ENCODE peak calls at places on chromosomes 3 and 15, in eight cellular contexts. U, C, F, L, Y, Q, P and V are unnamed samples.

GRCh38 chr3:187616307-187616939 is 53.8 kb downstream of the SST start:
- DNase-seq in U (no peak), C (peak), F (no peak), L (no peak), Y (peak), Q (no peak), P (peak), V (peak)

GRCh38 chr3:53890726-53891499 is 746 bp downstream of the SELENOK start:
- DNase-seq in U (no peak), C (peak), F (no peak), L (no peak), Y (peak), Q (no peak), P (peak), V (peak)

GRCh38 chr15:101435761-101436160 is 53.7 kb downstream of the PCSK6 start:
- DNase-seq in U (no peak), C (no peak), F (no peak), L (no peak), Y (no peak), Q (no peak), P (no peak), V (no peak)

GRCh38 chr15:63218114-63218808 is 28.9 kb downstream of the RAB8B start:
- DNase-seq in U (no peak), C (no peak), F (no peak), L (no peak), Y (no peak), Q (no peak), P (no peak), V (no peak)

GRCh38 chr3:20760981-20761380 is 575.0 kb upstream of the SGO1 start:
- DNase-seq in U (no peak), C (no peak), F (no peak), L (no peak), Y (no peak), Q (no peak), P (no peak), V (no peak)

GRCh38 chr3:45816544-45816943 is 20.2 kb upstream of the SLC6A20 start:
- DNase-seq in U (no peak), C (no peak), F (peak), L (peak), Y (no peak), Q (no peak), P (no peak), V (no peak)

GRCh38 chr3:157573281-157573680 is 70.1 kb upstream of the VEPH1 start:
- DNase-seq in U (no peak), C (no peak), F (no peak), L (no peak), Y (no peak), Q (no peak), P (no peak), V (no peak)

GRCh38 chr3:101070260-101071121 is 77.3 kb upstream of the ABI3BP start:
- DNase-seq in U (peak), C (peak), F (peak), L (peak), Y (no peak), Q (no peak), P (peak), V (peak)

GRCh38 chr3:194369522-194370279 is at the start of gene LRRC15:
- DNase-seq in U (no peak), C (peak), F (no peak), L (no peak), Y (peak), Q (no peak), P (peak), V (peak)

GRCh38 chr3:181888234-181888633 is 176.5 kb downstream of the SOX2 start:
- DNase-seq in U (no peak), C (no peak), F (no peak), L (no peak), Y (no peak), Q (no peak), P (no peak), V (no peak)

GRCh38 chr3:195698325-195699147 is 22.2 kb upstream of the MUC20 start:
- DNase-seq in U (no peak), C (no peak), F (no peak), L (no peak), Y (no peak), Q (no peak), P (no peak), V (no peak)

GRCh38 chr3:38039101-38039898 is at the start of gene DLEC1:
- DNase-seq in U (no peak), C (peak), F (peak), L (peak), Y (no peak), Q (peak), P (peak), V (peak)

GRCh38 chr3:69092030-69092513 is 7.3 kb downstream of the ARL6IP5 start:
- DNase-seq in U (no peak), C (no peak), F (no peak), L (no peak), Y (no peak), Q (no peak), P (peak), V (no peak)

GRCh38 chr3:9703736-9704342 is at the start of gene CPNE9:
- DNase-seq in U (no peak), C (no peak), F (no peak), L (no peak), Y (no peak), Q (no peak), P (no peak), V (no peak)

GRCh38 chr15:64837502-64837901 is 4.2 kb upstream of the PLEKHO2 start:
- DNase-seq in U (no peak), C (no peak), F (peak), L (no peak), Y (no peak), Q (no peak), P (peak), V (no peak)

GRCh38 chr3:49469037-49469875 is 811 bp upstream of the DAG1 start:
- DNase-seq in U (no peak), C (peak), F (peak), L (peak), Y (peak), Q (peak), P (peak), V (peak)

GRCh38 chr15:69525543-69525942 is 72.9 kb downstream of the RPLP1 start:
- DNase-seq in U (no peak), C (no peak), F (no peak), L (no peak), Y (no peak), Q (no peak), P (no peak), V (no peak)

GRCh38 chr15:85858586-85859375 is 64.1 kb upstream of the KLHL25 start:
- DNase-seq in U (no peak), C (peak), F (peak), L (peak), Y (peak), Q (peak), P (peak), V (peak)

GRCh38 chr3:162769559-162769958 is 1273.0 kb downstream of the OTOL1 start:
- DNase-seq in U (no peak), C (no peak), F (no peak), L (no peak), Y (no peak), Q (no peak), P (no peak), V (no peak)

GRCh38 chr3:103818800-103819199 is 1384.0 kb downstream of the ZPLD1 start:
- DNase-seq in U (no peak), C (no peak), F (no peak), L (no peak), Y (no peak), Q (no peak), P (no peak), V (no peak)

GRCh38 chr15:73685561-73685960 is 1.4 kb downstream of the CD276 start:
- DNase-seq in U (no peak), C (no peak), F (no peak), L (no peak), Y (no peak), Q (no peak), P (no peak), V (no peak)

GRCh38 chr15:64617727-64618126 is 157.3 kb downstream of the ZNF609 start:
- DNase-seq in U (no peak), C (no peak), F (no peak), L (no peak), Y (no peak), Q (no peak), P (no peak), V (no peak)

GRCh38 chr3:148075829-148076716 is 621.6 kb upstream of the AGTR1 start:
- DNase-seq in U (no peak), C (no peak), F (no peak), L (no peak), Y (peak), Q (no peak), P (no peak), V (no peak)

GRCh38 chr15:74171965-74172541 is 1.5 kb upstream of the ISLR start:
- DNase-seq in U (no peak), C (no peak), F (peak), L (no peak), Y (no peak), Q (no peak), P (peak), V (no peak)

GRCh38 chr3:120767106-120767505 is 24.6 kb downstream of the GTF2E1 start:
- DNase-seq in U (no peak), C (no peak), F (no peak), L (no peak), Y (no peak), Q (no peak), P (no peak), V (no peak)

GRCh38 chr3:168197162-168197561 is 101.4 kb upstream of the GOLIM4 start:
- DNase-seq in U (no peak), C (no peak), F (no peak), L (no peak), Y (no peak), Q (no peak), P (no peak), V (no peak)

DNA sequence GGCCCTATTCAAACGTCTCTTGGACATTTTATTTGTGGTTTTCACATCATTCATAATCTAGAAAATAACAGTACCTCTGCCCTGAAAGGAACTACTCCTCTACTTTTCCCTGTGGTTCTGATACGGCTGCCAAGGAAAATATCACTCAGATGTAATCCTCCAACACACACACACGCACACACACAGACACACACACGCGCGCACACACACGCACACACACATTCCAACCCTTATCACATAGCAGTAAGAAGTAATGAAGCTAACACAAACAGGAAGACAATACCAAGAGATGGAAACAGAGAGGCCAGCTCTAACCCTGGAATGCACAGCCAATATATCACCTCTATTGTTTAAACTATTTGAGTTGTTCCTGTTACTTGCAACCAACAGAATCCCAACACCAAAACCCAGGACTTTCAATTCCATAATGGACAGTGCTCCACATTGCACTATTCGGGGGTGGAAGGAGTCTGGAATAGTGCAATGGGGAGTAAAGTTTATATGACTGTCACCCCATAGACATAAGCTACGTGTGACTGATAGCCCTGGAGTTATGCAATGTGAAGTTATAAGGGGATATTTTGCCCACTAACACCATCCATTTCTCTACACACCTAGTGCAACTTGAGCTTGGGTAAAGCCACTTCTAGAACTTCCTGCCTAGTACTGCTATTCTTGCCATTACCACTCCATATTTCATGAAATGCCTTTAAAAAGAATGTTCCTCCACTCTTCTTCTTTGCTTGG is 71.3 kb upstream of the FNDC3B start:
- DNase-seq in U (no peak), C (no peak), F (no peak), L (no peak), Y (no peak), Q (no peak), P (no peak), V (no peak)
- TF ChIP-seq EP300 in U (no peak), C (no peak), F (no peak), L (no peak), Y (no peak), Q (no peak), P (no peak), V (no peak)

GRCh38 chr3:127064391-127065137 is 81.6 kb downstream of the PLXNA1 start:
- DNase-seq in U (no peak), C (no peak), F (peak), L (no peak), Y (peak), Q (no peak), P (no peak), V (no peak)
- TF ChIP-seq EP300 in U (no peak), C (no peak), F (no peak), L (no peak), Y (no peak), Q (no peak), P (no peak), V (no peak)

GRCh38 chr3:123871946-123872345 is 12.2 kb downstream of the MYLK start:
- DNase-seq in U (no peak), C (no peak), F (no peak), L (no peak), Y (no peak), Q (no peak), P (no peak), V (no peak)

GRCh38 chr3:123872621-123873020 is 11.5 kb downstream of the MYLK start:
- DNase-seq in U (no peak), C (no peak), F (no peak), L (no peak), Y (no peak), Q (no peak), P (no peak), V (no peak)

GRCh38 chr3:123869165-123869564 is 15.0 kb downstream of the MYLK start:
- DNase-seq in U (no peak), C (no peak), F (no peak), L (no peak), Y (no peak), Q (no peak), P (no peak), V (no peak)

GRCh38 chr3:123864706-123865105 is 19.4 kb downstream of the MYLK start:
- DNase-seq in U (no peak), C (no peak), F (no peak), L (no peak), Y (no peak), Q (no peak), P (no peak), V (no peak)

GRCh38 chr3:123870033-123870432 is 14.1 kb downstream of the MYLK start:
- DNase-seq in U (no peak), C (no peak), F (no peak), L (no peak), Y (no peak), Q (no peak), P (no peak), V (no peak)
- TF ChIP-seq EP300 in U (no peak), C (no peak), F (no peak), L (no peak), Y (no peak), Q (no peak), P (no peak), V (no peak)

GRCh38 chr3:127442551-127442950 is 148.0 kb downstream of the TPRA1 start:
- DNase-seq in U (no peak), C (peak), F (peak), L (no peak), Y (no peak), Q (no peak), P (peak), V (no peak)
- TF ChIP-seq EP300 in U (no peak), C (no peak), F (no peak), L (no peak), Y (no peak), Q (no peak), P (no peak), V (no peak)

GRCh38 chr15:20344601-20345400 is 196.8 kb downstream of the GOLGA6L6 start:
- DNase-seq in U (no peak), C (no peak), F (peak), L (no peak), Y (no peak), Q (no peak), P (peak), V (no peak)
- TF ChIP-seq EP300 in U (no peak), C (no peak), F (no peak), L (no peak), Y (no peak), Q (no peak), P (no peak), V (no peak)

DNA sequence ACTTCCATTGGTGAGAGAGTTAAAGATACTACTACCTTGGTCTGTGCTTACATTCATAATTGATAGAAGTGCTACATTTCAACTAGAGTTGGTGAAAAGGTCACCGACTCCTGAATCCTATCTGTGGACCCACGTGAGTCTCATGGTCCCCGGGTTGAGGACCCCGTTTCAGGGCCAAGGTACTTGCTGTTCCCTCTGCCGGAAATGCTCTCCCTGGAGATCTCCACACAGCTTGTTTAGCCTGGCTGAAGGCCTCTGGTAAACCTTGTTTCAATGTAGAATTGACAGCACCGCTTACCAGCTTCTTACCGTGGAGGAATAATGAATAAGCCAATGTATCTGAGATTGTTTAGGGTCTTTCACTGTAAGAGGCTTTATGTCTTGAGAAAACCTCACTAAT is 226.0 kb upstream of the GOLGA6L4 start:
- DNase-seq in U (no peak), C (no peak), F (no peak), L (peak), Y (no peak), Q (no peak), P (no peak), V (no peak)
- TF ChIP-seq EP300 in U (no peak), C (no peak), F (no peak), L (no peak), Y (no peak), Q (no peak), P (no peak), V (no peak)

GRCh38 chr3:171092467-171092911 is 66.0 kb upstream of the SLC2A2 start:
- DNase-seq in U (no peak), C (no peak), F (no peak), L (no peak), Y (no peak), Q (no peak), P (no peak), V (no peak)
- TF ChIP-seq EP300 in U (no peak), C (no peak), F (no peak), L (no peak), Y (no peak), Q (no peak), P (no peak), V (no peak)

GRCh38 chr15:97840501-97840900 is 120.0 kb upstream of the ARRDC4 start:
- DNase-seq in U (no peak), C (no peak), F (no peak), L (no peak), Y (no peak), Q (no peak), P (no peak), V (no peak)
- TF ChIP-seq EP300 in U (no peak), C (no peak), F (no peak), L (no peak), Y (no peak), Q (no peak), P (no peak), V (no peak)